ENCODE peak calls at places on chromosomes 6 and 20, in six cellular contexts. N is RWPE1, U is NB4, B is astrocyte of the spinal cord, V is GM12878, H is nephron progenitor cell. E is an unnamed sample.

GRCh38 chr20:47664068-47664437 is 121.2 kb downstream of the SULF2 start:
- DNase-seq in N (peak), U (no peak), B (no peak), V (no peak), H (no peak), E (no peak)

GRCh38 chr20:11170565-11170964 is 496.8 kb upstream of the JAG1 start:
- DNase-seq in N (no peak), U (no peak), B (peak), V (no peak), H (no peak), E (no peak)

GRCh38 chr6:144613859-144614258 is 328.7 kb downstream of the UTRN start:
- DNase-seq in N (peak), U (no peak), B (no peak), V (no peak), H (no peak), E (no peak)

GRCh38 chr6:134123666-134124208 is 71.3 kb upstream of the SLC2A12 start:
- DNase-seq in N (peak), U (peak), B (peak), V (peak), H (no peak), E (no peak)

GRCh38 chr20:25079171-25079570 is 2.8 kb downstream of the VSX1 start:
- DNase-seq in N (no peak), U (no peak), B (no peak), V (no peak), H (no peak), E (no peak)

GRCh38 chr20:45968801-45969711 is 2.9 kb downstream of the ZNF335 start:
- DNase-seq in N (no peak), U (no peak), B (peak), V (no peak), H (no peak), E (peak)

GRCh38 chr6:17932362-17932852 is 55.0 kb downstream of the KIF13A start:
- DNase-seq in N (no peak), U (no peak), B (peak), V (no peak), H (no peak), E (no peak)

GRCh38 chr6:34587325-34587724 is 31.2 kb upstream of the SPDEF start:
- DNase-seq in N (no peak), U (no peak), B (no peak), V (no peak), H (no peak), E (peak)

GRCh38 chr20:50450961-50451752 is 59.0 kb upstream of the PTPN1 start:
- DNase-seq in N (no peak), U (peak), B (peak), V (peak), H (peak), E (no peak)

GRCh38 chr6:3584611-3585010 is 127.8 kb upstream of the SLC22A23 start:
- DNase-seq in N (no peak), U (no peak), B (no peak), V (no peak), H (no peak), E (no peak)

GRCh38 chr6:81849248-81849647 is 96.8 kb upstream of the TENT5A start:
- DNase-seq in N (no peak), U (no peak), B (no peak), V (no peak), H (no peak), E (no peak)

GRCh38 chr6:152775441-152775840 is 24.8 kb downstream of the VIP start:
- DNase-seq in N (no peak), U (no peak), B (no peak), V (no peak), H (no peak), E (no peak)

GRCh38 chr6:129843573-129843972 is 17.5 kb downstream of the TMEM244 start:
- DNase-seq in N (no peak), U (no peak), B (no peak), V (no peak), H (no peak), E (no peak)

GRCh38 chr6:69427882-69428281 is 368.9 kb downstream of the LMBRD1 start:
- DNase-seq in N (no peak), U (no peak), B (no peak), V (no peak), H (no peak), E (no peak)

GRCh38 chr20:62595491-62595890 is 46.8 kb upstream of the SLCO4A1 start:
- DNase-seq in N (peak), U (peak), B (peak), V (no peak), H (peak), E (no peak)

GRCh38 chr6:21150644-21151043 is 442.9 kb upstream of the SOX4 start:
- DNase-seq in N (no peak), U (no peak), B (no peak), V (no peak), H (no peak), E (no peak)

GRCh38 chr6:21149460-21149859 is 444.1 kb upstream of the SOX4 start:
- DNase-seq in N (no peak), U (no peak), B (no peak), V (no peak), H (no peak), E (no peak)

GRCh38 chr6:21157186-21157929 is 436.2 kb upstream of the SOX4 start:
- DNase-seq in N (no peak), U (no peak), B (no peak), V (peak), H (no peak), E (no peak)

GRCh38 chr6:21151178-21151956 is 442.2 kb upstream of the SOX4 start:
- DNase-seq in N (no peak), U (no peak), B (no peak), V (no peak), H (no peak), E (no peak)
- TF ChIP-seq CTCF in N (no peak), U (no peak), B (no peak), V (no peak), H (no peak), E (no peak)

GRCh38 chr6:24251339-24251738 is 106.5 kb downstream of the DCDC2 start:
- DNase-seq in N (no peak), U (no peak), B (no peak), V (no peak), H (no peak), E (no peak)

GRCh38 chr6:24255676-24256075 is 102.2 kb downstream of the DCDC2 start:
- DNase-seq in N (no peak), U (no peak), B (no peak), V (peak), H (no peak), E (no peak)

GRCh38 chr6:24252215-24252614 is 105.6 kb downstream of the DCDC2 start:
- DNase-seq in N (no peak), U (no peak), B (no peak), V (no peak), H (no peak), E (no peak)

GRCh38 chr6:24253360-24253759 is 104.5 kb downstream of the DCDC2 start:
- DNase-seq in N (no peak), U (no peak), B (no peak), V (no peak), H (no peak), E (no peak)

GRCh38 chr6:24257282-24257681 is 100.6 kb downstream of the DCDC2 start:
- DNase-seq in N (no peak), U (no peak), B (no peak), V (no peak), H (no peak), E (no peak)
- TF ChIP-seq CTCF in N (no peak), U (no peak), B (no peak), V (no peak), H (no peak), E (no peak)

DNA sequence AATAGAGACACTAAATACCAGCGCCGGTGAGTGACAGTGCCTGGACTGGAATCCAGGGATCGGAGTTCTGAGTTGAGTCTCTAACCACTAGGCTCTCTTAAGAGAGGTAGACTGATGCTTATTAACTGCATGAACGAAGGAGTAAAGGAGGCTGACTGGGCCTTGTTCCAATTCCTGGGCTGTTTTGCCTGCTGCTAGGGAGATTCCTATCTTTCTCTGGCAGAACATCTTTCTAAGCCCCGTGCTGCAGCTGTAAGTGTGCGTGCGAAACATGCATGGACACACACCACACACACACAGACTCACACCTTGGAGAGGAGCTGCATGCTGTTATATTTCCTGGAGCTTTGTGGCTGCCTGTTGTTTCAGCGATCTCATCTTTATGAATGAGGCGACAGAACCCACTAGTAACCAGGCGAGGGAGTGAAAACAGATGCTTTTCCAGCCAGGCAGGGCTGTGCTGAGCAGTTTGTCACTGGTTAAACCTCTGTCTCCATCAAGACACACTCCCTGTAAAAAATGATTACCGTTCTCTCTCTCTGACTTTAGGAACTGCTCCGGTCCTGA is 157.3 kb upstream of the ZNF217 start:
- DNase-seq in N (no peak), U (no peak), B (peak), V (peak), H (no peak), E (no peak)
- TF ChIP-seq CTCF in N (no peak), U (no peak), B (no peak), V (no peak), H (no peak), E (peak)

GRCh38 chr6:36979343-36979742 is 6.7 kb downstream of the MTCH1 start:
- DNase-seq in N (no peak), U (no peak), B (peak), V (no peak), H (no peak), E (no peak)
- TF ChIP-seq CTCF in N (no peak), U (no peak), B (peak), V (no peak), H (no peak), E (peak)

GRCh38 chr20:59412896-59413295 is 112.5 kb downstream of the EDN3 start:
- DNase-seq in N (no peak), U (peak), B (no peak), V (no peak), H (no peak), E (no peak)
- TF ChIP-seq CTCF in N (no peak), U (peak), B (no peak), V (no peak), H (peak), E (peak)

GRCh38 chr6:138590796-138591709 is 91.8 kb upstream of the NHSL1 start:
- DNase-seq in N (peak), U (peak), B (peak), V (peak), H (peak), E (no peak)
- TF ChIP-seq CTCF in N (peak), U (peak), B (peak), V (peak), H (peak), E (peak)

GRCh38 chr6:28587746-28588075 is 62.0 kb downstream of the GPX5 start:
- DNase-seq in N (no peak), U (no peak), B (no peak), V (no peak), H (peak), E (no peak)

GRCh38 chr6:28583463-28583862 is 57.8 kb downstream of the GPX5 start:
- DNase-seq in N (no peak), U (no peak), B (no peak), V (no peak), H (no peak), E (no peak)

GRCh38 chr6:28586273-28586672 is 60.6 kb downstream of the GPX5 start:
- DNase-seq in N (peak), U (no peak), B (no peak), V (no peak), H (no peak), E (no peak)

GRCh38 chr6:28587011-28587745 is 61.5 kb downstream of the GPX5 start:
- DNase-seq in N (peak), U (no peak), B (peak), V (no peak), H (peak), E (no peak)

GRCh38 chr6:28585335-28585734 is 59.7 kb downstream of the GPX5 start:
- DNase-seq in N (peak), U (peak), B (peak), V (no peak), H (no peak), E (no peak)
- TF ChIP-seq CTCF in N (no peak), U (no peak), B (no peak), V (no peak), H (no peak), E (peak)

DNA sequence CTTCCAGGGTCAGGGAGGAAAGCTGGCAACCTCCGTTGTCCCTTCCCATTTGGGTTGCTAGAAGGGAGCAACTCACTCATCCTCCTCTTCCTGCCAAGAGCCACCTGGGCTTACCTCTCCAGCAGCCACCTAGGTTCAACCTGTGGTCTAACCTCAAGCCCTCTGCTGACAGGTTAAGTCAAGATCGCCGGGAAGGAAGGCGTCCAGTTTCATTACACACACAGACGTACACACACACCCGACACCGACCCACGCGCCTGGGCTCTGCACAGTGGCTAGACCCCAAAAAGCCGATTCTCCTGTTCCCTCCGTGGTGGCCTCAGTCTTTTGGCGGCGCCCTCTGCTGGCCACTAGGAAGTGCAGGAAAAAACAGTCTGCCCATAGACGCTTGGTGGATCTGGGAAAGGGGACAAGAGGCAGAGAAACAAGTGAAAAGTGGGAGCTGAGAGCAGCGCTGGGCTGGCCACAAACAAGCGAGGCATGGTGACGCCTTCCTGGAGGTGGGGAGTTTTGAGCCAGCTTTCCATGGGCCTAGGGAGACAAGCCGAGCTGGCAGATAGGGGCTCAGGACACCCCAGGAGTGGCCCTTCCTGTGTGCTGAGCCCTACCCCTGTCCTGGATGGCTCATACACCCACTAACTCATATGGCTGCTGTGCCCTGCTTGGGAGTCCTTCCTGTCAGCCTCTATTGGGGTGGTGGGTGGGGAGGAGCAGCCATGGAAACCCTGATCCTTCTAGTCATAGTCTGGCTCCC is 52.7 kb downstream of the MRPL14 start:
- DNase-seq in N (no peak), U (peak), B (peak), V (peak), H (peak), E (peak)
- TF ChIP-seq CTCF in N (peak), U (peak), B (peak), V (peak), H (peak), E (peak)

GRCh38 chr6:143579703-143580102 is 68.2 kb upstream of the FUCA2 start:
- DNase-seq in N (peak), U (no peak), B (peak), V (no peak), H (no peak), E (no peak)

GRCh38 chr6:143575840-143576498 is 64.4 kb upstream of the FUCA2 start:
- DNase-seq in N (no peak), U (no peak), B (no peak), V (no peak), H (no peak), E (no peak)

GRCh38 chr6:143570147-143570853 is 58.8 kb upstream of the FUCA2 start:
- DNase-seq in N (no peak), U (no peak), B (no peak), V (no peak), H (no peak), E (no peak)

GRCh38 chr6:143578054-143578453 is 66.5 kb upstream of the FUCA2 start:
- DNase-seq in N (no peak), U (no peak), B (no peak), V (no peak), H (no peak), E (no peak)

DNA sequence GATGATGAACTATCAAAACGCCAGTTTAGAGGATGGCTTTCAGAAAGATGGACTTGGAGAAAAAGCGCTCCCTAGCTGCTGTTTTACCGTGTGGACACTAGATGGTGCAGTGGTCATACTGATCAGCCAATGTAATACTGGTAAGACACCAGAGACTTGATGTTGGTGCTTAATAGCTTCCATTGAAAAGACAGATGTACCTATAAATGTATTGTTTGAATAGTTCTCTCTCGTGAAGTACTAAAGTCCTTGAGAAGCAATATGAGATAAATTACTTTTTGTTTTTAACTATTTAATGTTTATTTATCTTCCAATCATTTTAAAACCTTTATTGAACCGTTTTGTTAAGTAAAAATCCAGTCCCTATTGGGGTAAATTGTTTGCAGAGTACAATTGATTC is 63.9 kb upstream of the FUCA2 start:
- DNase-seq in N (peak), U (peak), B (peak), V (peak), H (peak), E (no peak)
- TF ChIP-seq CTCF in N (peak), U (peak), B (peak), V (peak), H (peak), E (peak)

E was measured in chondrocyte.